ENCODE peak calls at places on chromosome 18, in five cellular contexts. One of them, this sample, is unnamed.

GRCh38 chr18:37484893-37485834 is 80.4 kb downstream of the CELF4 start:
- DNase-seq in ELF-1: peak; percentile 69
- DNase-seq in endothelial cell: peak; percentile 73
- DNase-seq in activated T-cell treated with anti-CD3 and anti-CD28 coated beads for 24 hours: no peak
- DNase-seq in NCI-H1417: peak; percentile 40
- DNase-seq in this sample: no peak

GRCh38 chr18:37452697-37453385 is 112.8 kb downstream of the CELF4 start:
- DNase-seq in ELF-1: no peak
- DNase-seq in endothelial cell: no peak
- DNase-seq in activated T-cell treated with anti-CD3 and anti-CD28 coated beads for 24 hours: no peak
- DNase-seq in NCI-H1417: peak; percentile 5
- DNase-seq in this sample: no peak

GRCh38 chr18:64876833-64877232 is 727.9 kb upstream of the LINC00305 start:
- DNase-seq in ELF-1: no peak
- DNase-seq in endothelial cell: no peak
- DNase-seq in activated T-cell treated with anti-CD3 and anti-CD28 coated beads for 24 hours: no peak
- DNase-seq in NCI-H1417: no peak
- DNase-seq in this sample: no peak

GRCh38 chr18:1544016-1544415 is 639.3 kb downstream of the ADCYAP1 start:
- DNase-seq in ELF-1: no peak
- DNase-seq in endothelial cell: no peak
- DNase-seq in activated T-cell treated with anti-CD3 and anti-CD28 coated beads for 24 hours: no peak
- DNase-seq in NCI-H1417: no peak
- DNase-seq in this sample: no peak

GRCh38 chr18:57837917-57838548 is 34.9 kb upstream of the ATP8B1 start:
- DNase-seq in ELF-1: no peak
- DNase-seq in endothelial cell: no peak
- DNase-seq in activated T-cell treated with anti-CD3 and anti-CD28 coated beads for 24 hours: peak; percentile 32
- DNase-seq in NCI-H1417: no peak
- DNase-seq in this sample: peak; percentile 44

GRCh38 chr18:63511285-63511684 is 30.9 kb upstream of the SERPINB12 start:
- DNase-seq in ELF-1: peak; percentile 82
- DNase-seq in endothelial cell: peak; percentile 65
- DNase-seq in activated T-cell treated with anti-CD3 and anti-CD28 coated beads for 24 hours: no peak
- DNase-seq in NCI-H1417: peak; percentile 31
- DNase-seq in this sample: no peak

GRCh38 chr18:26386002-26386401 is 159.8 kb downstream of the TAF4B start:
- DNase-seq in ELF-1: no peak
- DNase-seq in endothelial cell: no peak
- DNase-seq in activated T-cell treated with anti-CD3 and anti-CD28 coated beads for 24 hours: no peak
- DNase-seq in NCI-H1417: no peak
- DNase-seq in this sample: no peak

GRCh38 chr18:44851806-44852205 is 171.1 kb downstream of the SETBP1 start:
- DNase-seq in ELF-1: no peak
- DNase-seq in endothelial cell: no peak
- DNase-seq in activated T-cell treated with anti-CD3 and anti-CD28 coated beads for 24 hours: no peak
- DNase-seq in NCI-H1417: peak; percentile 55
- DNase-seq in this sample: no peak

GRCh38 chr18:40055262-40055661 is 1899.8 kb upstream of the PIK3C3 start:
- DNase-seq in ELF-1: no peak
- DNase-seq in endothelial cell: no peak
- DNase-seq in activated T-cell treated with anti-CD3 and anti-CD28 coated beads for 24 hours: no peak
- DNase-seq in NCI-H1417: no peak
- DNase-seq in this sample: no peak

GRCh38 chr18:69830189-69830588 is 117.5 kb downstream of the CD226 start:
- DNase-seq in ELF-1: no peak
- DNase-seq in endothelial cell: no peak
- DNase-seq in activated T-cell treated with anti-CD3 and anti-CD28 coated beads for 24 hours: no peak
- DNase-seq in NCI-H1417: no peak
- DNase-seq in this sample: no peak

GRCh38 chr18:45617284-45617683 is 2.0 kb downstream of the SLC14A2 start:
- DNase-seq in ELF-1: peak; percentile 40
- DNase-seq in endothelial cell: no peak
- DNase-seq in activated T-cell treated with anti-CD3 and anti-CD28 coated beads for 24 hours: no peak
- DNase-seq in NCI-H1417: no peak
- DNase-seq in this sample: no peak

GRCh38 chr18:13623348-13623747 is 103.0 kb downstream of the FAM210A start:
- DNase-seq in ELF-1: no peak
- DNase-seq in endothelial cell: no peak
- DNase-seq in activated T-cell treated with anti-CD3 and anti-CD28 coated beads for 24 hours: no peak
- DNase-seq in NCI-H1417: no peak
- DNase-seq in this sample: no peak

GRCh38 chr18:50559750-50560680 is at the start of gene MAPK4:
- DNase-seq in ELF-1: peak; percentile 50
- DNase-seq in endothelial cell: peak; percentile 31
- DNase-seq in activated T-cell treated with anti-CD3 and anti-CD28 coated beads for 24 hours: peak; percentile 9
- DNase-seq in NCI-H1417: peak; percentile 64
- DNase-seq in this sample: no peak

GRCh38 chr18:51279367-51279984 is 82.0 kb upstream of the MEX3C start:
- DNase-seq in ELF-1: no peak
- DNase-seq in endothelial cell: no peak
- DNase-seq in activated T-cell treated with anti-CD3 and anti-CD28 coated beads for 24 hours: no peak
- DNase-seq in NCI-H1417: no peak
- DNase-seq in this sample: no peak

GRCh38 chr18:48589797-48590519 is 51.1 kb downstream of the CTIF start:
- DNase-seq in ELF-1: no peak
- DNase-seq in endothelial cell: no peak
- DNase-seq in activated T-cell treated with anti-CD3 and anti-CD28 coated beads for 24 hours: no peak
- DNase-seq in NCI-H1417: no peak
- DNase-seq in this sample: no peak

GRCh38 chr18:48949606-48950535 is 894 bp downstream of the SMAD7 start:
- DNase-seq in ELF-1: peak; percentile 82
- DNase-seq in endothelial cell: peak; percentile 55
- DNase-seq in activated T-cell treated with anti-CD3 and anti-CD28 coated beads for 24 hours: peak; percentile 14
- DNase-seq in NCI-H1417: peak; percentile 50
- DNase-seq in this sample: peak; percentile 26

GRCh38 chr18:8978394-8978793 is 124.1 kb upstream of the NDUFV2 start:
- DNase-seq in ELF-1: no peak
- DNase-seq in endothelial cell: no peak
- DNase-seq in activated T-cell treated with anti-CD3 and anti-CD28 coated beads for 24 hours: no peak
- DNase-seq in NCI-H1417: peak; percentile 21
- DNase-seq in this sample: no peak

GRCh38 chr18:58336605-58337004 is 292.3 kb downstream of the ALPK2 start:
- DNase-seq in ELF-1: no peak
- DNase-seq in endothelial cell: no peak
- DNase-seq in activated T-cell treated with anti-CD3 and anti-CD28 coated beads for 24 hours: no peak
- DNase-seq in NCI-H1417: no peak
- DNase-seq in this sample: no peak

GRCh38 chr18:46754661-46755292 is 2.1 kb downstream of the ST8SIA5 start:
- DNase-seq in ELF-1: peak; percentile 58
- DNase-seq in endothelial cell: no peak
- DNase-seq in activated T-cell treated with anti-CD3 and anti-CD28 coated beads for 24 hours: no peak
- DNase-seq in NCI-H1417: no peak
- DNase-seq in this sample: no peak

GRCh38 chr18:3114026-3114425 is 101.1 kb upstream of the LPIN2 start:
- DNase-seq in ELF-1: no peak
- DNase-seq in endothelial cell: no peak
- DNase-seq in activated T-cell treated with anti-CD3 and anti-CD28 coated beads for 24 hours: no peak
- DNase-seq in NCI-H1417: no peak
- DNase-seq in this sample: no peak

GRCh38 chr18:48328473-48329205 is 80.5 kb downstream of the ZBTB7C start:
- DNase-seq in ELF-1: no peak
- DNase-seq in endothelial cell: no peak
- DNase-seq in activated T-cell treated with anti-CD3 and anti-CD28 coated beads for 24 hours: no peak
- DNase-seq in NCI-H1417: peak; percentile 16
- DNase-seq in this sample: no peak

GRCh38 chr18:75405341-75405740 is 22.2 kb downstream of the SMIM21 start:
- DNase-seq in ELF-1: no peak
- DNase-seq in endothelial cell: no peak
- DNase-seq in activated T-cell treated with anti-CD3 and anti-CD28 coated beads for 24 hours: no peak
- DNase-seq in NCI-H1417: no peak
- DNase-seq in this sample: no peak

GRCh38 chr18:5546660-5547059 is 2.9 kb upstream of the EPB41L3 start:
- DNase-seq in ELF-1: no peak
- DNase-seq in endothelial cell: peak; percentile 41
- DNase-seq in activated T-cell treated with anti-CD3 and anti-CD28 coated beads for 24 hours: no peak
- DNase-seq in NCI-H1417: peak; percentile 26
- DNase-seq in this sample: no peak

GRCh38 chr18:56903686-56904085 is 243.2 kb upstream of the BOD1L2 start:
- DNase-seq in ELF-1: no peak
- DNase-seq in endothelial cell: no peak
- DNase-seq in activated T-cell treated with anti-CD3 and anti-CD28 coated beads for 24 hours: no peak
- DNase-seq in NCI-H1417: no peak
- DNase-seq in this sample: no peak

GRCh38 chr18:13225261-13225660 is 6.7 kb downstream of the LDLRAD4 start:
- DNase-seq in ELF-1: no peak
- DNase-seq in endothelial cell: no peak
- DNase-seq in activated T-cell treated with anti-CD3 and anti-CD28 coated beads for 24 hours: no peak
- DNase-seq in NCI-H1417: no peak
- DNase-seq in this sample: no peak

GRCh38 chr18:79186649-79187048 is 117.5 kb downstream of the ATP9B start:
- DNase-seq in ELF-1: no peak
- DNase-seq in endothelial cell: no peak
- DNase-seq in activated T-cell treated with anti-CD3 and anti-CD28 coated beads for 24 hours: no peak
- DNase-seq in NCI-H1417: no peak
- DNase-seq in this sample: no peak

GRCh38 chr18:49560277-49561126 is 1.4 kb upstream of the LIPG start:
- DNase-seq in ELF-1: peak; percentile 54
- DNase-seq in endothelial cell: peak; percentile 35
- DNase-seq in activated T-cell treated with anti-CD3 and anti-CD28 coated beads for 24 hours: no peak
- DNase-seq in NCI-H1417: peak; percentile 46
- DNase-seq in this sample: no peak

GRCh38 chr18:43139288-43139946 is 23.9 kb upstream of the RIT2 start:
- DNase-seq in ELF-1: no peak
- DNase-seq in endothelial cell: no peak
- DNase-seq in activated T-cell treated with anti-CD3 and anti-CD28 coated beads for 24 hours: no peak
- DNase-seq in NCI-H1417: no peak
- DNase-seq in this sample: no peak

GRCh38 chr18:23619388-23619873 is 33.1 kb upstream of the NPC1 start:
- DNase-seq in ELF-1: no peak
- DNase-seq in endothelial cell: peak; percentile 17
- DNase-seq in activated T-cell treated with anti-CD3 and anti-CD28 coated beads for 24 hours: no peak
- DNase-seq in NCI-H1417: no peak
- DNase-seq in this sample: no peak

GRCh38 chr18:8319798-8320477 is 289.3 kb upstream of the RAB12 start:
- DNase-seq in ELF-1: no peak
- DNase-seq in endothelial cell: no peak
- DNase-seq in activated T-cell treated with anti-CD3 and anti-CD28 coated beads for 24 hours: no peak
- DNase-seq in NCI-H1417: no peak
- DNase-seq in this sample: no peak